ENCODE peak calls at places on chromosomes 7 and 10, in seven cellular contexts. N is M059J, C is non-pigmented ciliary epithelial cell, V is fibroblast of lung, H is AML-193, D is GM23338, O is iPS DF 19.7. J is an unnamed sample.

GRCh38 chr7:39413866-39414668 is 152.1 kb upstream of the YAE1 start:
- DNase-seq in N (peak; percentile 67), C (no peak), V (peak; percentile 63), H (no peak), D (peak; percentile 93), O (peak; percentile 47), J (no peak)

GRCh38 chr7:47026733-47027450 is 555.0 kb downstream of the TNS3 start:
- DNase-seq in N (no peak), C (no peak), V (no peak), H (no peak), D (no peak), O (no peak), J (no peak)

GRCh38 chr10:113665806-113666354 is 2.0 kb upstream of the NRAP start:
- DNase-seq in N (peak; percentile 86), C (peak; percentile 87), V (peak; percentile 91), H (no peak), D (peak; percentile 25), O (no peak), J (no peak)

GRCh38 chr7:28478661-28479060 is 66.3 kb downstream of the CREB5 start:
- DNase-seq in N (no peak), C (no peak), V (peak; percentile 80), H (no peak), D (no peak), O (no peak), J (no peak)

GRCh38 chr10:98292976-98293375 is 25.0 kb upstream of the LOXL4 start:
- DNase-seq in N (no peak), C (no peak), V (no peak), H (no peak), D (no peak), O (no peak), J (no peak)

GRCh38 chr10:131773321-131773988 is 127.4 kb upstream of the PPP2R2D start:
- DNase-seq in N (no peak), C (no peak), V (no peak), H (no peak), D (no peak), O (no peak), J (no peak)

GRCh38 chr7:87875151-87876039 is 765 bp downstream of the SLC25A40 start:
- DNase-seq in N (peak; percentile 25), C (no peak), V (no peak), H (no peak), D (peak; percentile 59), O (no peak), J (no peak)

GRCh38 chr7:138867744-138868143 is 69.7 kb upstream of the ATP6V0A4 start:
- DNase-seq in N (no peak), C (no peak), V (no peak), H (no peak), D (no peak), O (no peak), J (no peak)

GRCh38 chr10:96720422-96721206 is at the start of gene PIK3AP1:
- DNase-seq in N (peak; percentile 40), C (no peak), V (no peak), H (peak; percentile 81), D (peak; percentile 75), O (no peak), J (no peak)

GRCh38 chr7:563629-564170 is 44.1 kb upstream of the PDGFA start:
- DNase-seq in N (no peak), C (no peak), V (no peak), H (no peak), D (no peak), O (no peak), J (no peak)

GRCh38 chr7:148108381-148108780 is 482.2 kb upstream of the C7orf33 start:
- DNase-seq in N (no peak), C (no peak), V (no peak), H (no peak), D (no peak), O (no peak), J (no peak)

GRCh38 chr10:96740579-96741281 is 20.4 kb upstream of the PIK3AP1 start:
- DNase-seq in N (no peak), C (no peak), V (no peak), H (peak; percentile 93), D (no peak), O (no peak), J (no peak)

GRCh38 chr10:88895252-88895651 is 15.2 kb downstream of the STAMBPL1 start:
- DNase-seq in N (peak; percentile 42), C (no peak), V (no peak), H (no peak), D (no peak), O (no peak), J (no peak)

GRCh38 chr7:125644113-125644512 is 714.5 kb upstream of the POT1 start:
- DNase-seq in N (peak; percentile 3), C (no peak), V (peak; percentile 2), H (no peak), D (no peak), O (no peak), J (no peak)

GRCh38 chr7:66630529-66630928 is 1.8 kb downstream of the KCTD7 start:
- DNase-seq in N (no peak), C (no peak), V (peak; percentile 13), H (no peak), D (no peak), O (no peak), J (no peak)

GRCh38 chr10:58305821-58306220 is 29.0 kb upstream of the UBE2D1 start:
- DNase-seq in N (no peak), C (no peak), V (no peak), H (no peak), D (no peak), O (no peak), J (no peak)

GRCh38 chr7:81233208-81233940 is 314.5 kb upstream of the SEMA3C start:
- DNase-seq in N (no peak), C (no peak), V (no peak), H (no peak), D (no peak), O (no peak), J (no peak)

GRCh38 chr7:42914009-42914725 is 2.3 kb upstream of the C7orf25 start:
- DNase-seq in N (peak; percentile 78), C (no peak), V (peak; percentile 82), H (no peak), D (no peak), O (no peak), J (no peak)

GRCh38 chr7:83876593-83876992 is 227.7 kb upstream of the SEMA3E start:
- DNase-seq in N (peak; percentile 32), C (no peak), V (peak; percentile 48), H (no peak), D (no peak), O (no peak), J (peak; percentile 19)

GRCh38 chr7:78345979-78346378 is 547.4 kb downstream of the PHTF2 start:
- DNase-seq in N (no peak), C (no peak), V (no peak), H (no peak), D (no peak), O (no peak), J (no peak)

GRCh38 chr10:14879055-14879800 is 562 bp downstream of the SUV39H2 start:
- DNase-seq in N (peak; percentile 20), C (no peak), V (peak; percentile 13), H (no peak), D (peak; percentile 52), O (no peak), J (no peak)